ENCODE peak calls at places on chromosome 18, in six cellular contexts. N is H9, D is neuronal stem cell, X is IMR-90, U is H1, Z is mesenchymal stem cell. I is an unnamed sample.

GRCh38 chr18:6557470-6558245 is 142.9 kb upstream of the L3MBTL4 start:
- DNase-seq in N (peak; percentile 75), D (no peak), X (no peak), U (no peak), Z (no peak), I (no peak)

GRCh38 chr18:38576349-38576748 is 1010.8 kb upstream of the CELF4 start:
- DNase-seq in N (no peak), D (no peak), X (no peak), U (no peak), Z (no peak), I (no peak)

GRCh38 chr18:711693-712400 is 583 bp downstream of the ENOSF1 start:
- DNase-seq in N (no peak), D (peak; percentile 24), X (peak; percentile 88), U (peak; percentile 45), Z (peak; percentile 94), I (peak; percentile 74)

GRCh38 chr18:35215026-35215425 is 25.8 kb upstream of the ZNF397 start:
- DNase-seq in N (peak; percentile 45), D (no peak), X (no peak), U (no peak), Z (no peak), I (peak; percentile 75)

GRCh38 chr18:32998285-32998684 is 225.5 kb upstream of the KLHL14 start:
- DNase-seq in N (no peak), D (no peak), X (no peak), U (no peak), Z (no peak), I (peak; percentile 28)

GRCh38 chr18:42274488-42275137 is 319.6 kb downstream of the PIK3C3 start:
- DNase-seq in N (peak; percentile 31), D (no peak), X (peak; percentile 10), U (no peak), Z (peak; percentile 45), I (peak; percentile 70)

GRCh38 chr18:58887613-58887963 is 22.9 kb downstream of the ZNF532 start:
- DNase-seq in N (no peak), D (no peak), X (no peak), U (no peak), Z (peak; percentile 84), I (no peak)

GRCh38 chr18:6205706-6206105 is 209.0 kb downstream of the L3MBTL4 start:
- DNase-seq in N (no peak), D (no peak), X (peak; percentile 80), U (no peak), Z (peak; percentile 9), I (no peak)

GRCh38 chr18:27771571-27771970 is 405.4 kb downstream of the CDH2 start:
- DNase-seq in N (no peak), D (no peak), X (no peak), U (no peak), Z (no peak), I (no peak)

GRCh38 chr18:52348209-52348608 is 8.2 kb downstream of the DCC start:
- DNase-seq in N (peak; percentile 50), D (no peak), X (no peak), U (peak; percentile 64), Z (no peak), I (peak; percentile 74)

GRCh38 chr18:58263055-58263732 is 219.2 kb downstream of the NEDD4L start:
- DNase-seq in N (no peak), D (no peak), X (peak; percentile 24), U (no peak), Z (peak; percentile 60), I (peak; percentile 78)

DNA sequence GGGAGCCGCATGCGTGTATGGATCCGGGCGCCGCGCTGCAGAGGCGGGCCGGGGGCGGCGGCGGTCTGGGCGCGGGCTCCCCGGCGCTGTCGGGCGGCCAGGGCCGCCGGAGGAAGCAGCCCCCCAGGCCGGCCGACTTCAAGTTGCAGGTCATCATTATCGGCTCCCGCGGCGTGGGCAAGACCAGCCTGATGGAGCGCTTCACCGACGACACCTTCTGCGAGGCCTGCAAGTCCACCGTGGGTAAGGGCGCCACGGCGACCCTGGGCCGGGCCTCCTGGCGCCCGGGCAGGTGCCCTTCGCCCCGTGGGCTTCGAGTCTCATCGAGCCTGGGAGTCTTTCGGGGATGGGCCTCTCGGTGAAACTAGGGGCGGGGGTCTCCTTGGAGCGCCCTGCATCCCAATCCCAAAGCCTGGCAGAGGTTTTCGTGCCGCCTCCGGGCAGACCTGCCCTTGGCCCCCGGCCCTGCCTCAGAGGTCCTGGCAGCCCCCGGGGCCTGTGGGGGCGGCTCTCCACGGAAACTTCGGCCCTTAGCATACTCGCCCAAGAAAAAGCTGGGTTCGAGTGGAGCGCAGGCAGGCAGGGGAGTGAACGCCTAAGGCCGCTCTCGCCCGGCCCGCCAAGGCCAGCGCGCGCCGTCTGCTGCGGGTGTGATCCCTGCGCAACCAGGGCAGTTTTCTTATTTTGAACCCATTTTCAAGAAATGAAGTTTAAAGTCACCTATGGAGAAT is 639 bp downstream of the RAB12 start:
- DNase-seq in N (no peak), D (no peak), X (no peak), U (no peak), Z (peak; percentile 10), I (no peak)
- H3K18ac ChIP-seq in N (peak overlapping the region; percentile 21), D (peak overlapping the region; percentile 89), X (peak overlapping the region; percentile 6), U (no peak overlapping the region), Z (no peak overlapping the region), I (peak overlapping the region; percentile 95)

DNA sequence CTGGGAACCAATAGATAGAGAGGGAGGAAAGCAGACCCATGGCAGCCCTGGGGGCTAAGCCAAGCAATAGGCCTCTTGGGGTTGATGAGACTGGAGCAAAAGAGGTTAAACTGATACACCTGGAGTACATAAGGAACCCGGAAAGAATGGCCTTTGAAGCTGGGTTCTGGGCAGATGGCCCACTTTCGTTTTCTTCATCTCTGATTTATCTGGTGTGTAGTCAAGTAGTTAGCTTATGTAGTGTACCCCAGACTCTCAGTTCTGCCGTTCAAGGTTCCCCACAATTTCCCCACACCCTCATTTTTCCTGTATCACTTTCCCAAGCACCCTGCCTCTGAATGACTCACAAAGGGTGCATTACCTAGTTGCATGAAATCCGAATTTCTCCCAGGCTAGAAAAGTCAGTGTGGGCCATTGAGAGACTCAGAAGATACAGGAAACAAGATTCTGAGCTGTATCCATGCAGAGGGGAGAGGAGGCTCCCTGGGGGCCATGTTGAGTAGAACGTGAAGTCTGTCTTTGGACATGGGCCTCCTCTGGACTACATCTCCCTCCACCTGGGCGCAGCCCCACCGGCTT is 235.0 kb downstream of the LOXHD1 start:
- DNase-seq in N (peak; percentile 2), D (no peak), X (no peak), U (no peak), Z (no peak), I (no peak)
- H2BK15ac ChIP-seq in N (no peak overlapping the region), D (no peak overlapping the region), X (no peak overlapping the region), U (no peak overlapping the region), Z (no peak overlapping the region), I (no peak overlapping the region)

DNA sequence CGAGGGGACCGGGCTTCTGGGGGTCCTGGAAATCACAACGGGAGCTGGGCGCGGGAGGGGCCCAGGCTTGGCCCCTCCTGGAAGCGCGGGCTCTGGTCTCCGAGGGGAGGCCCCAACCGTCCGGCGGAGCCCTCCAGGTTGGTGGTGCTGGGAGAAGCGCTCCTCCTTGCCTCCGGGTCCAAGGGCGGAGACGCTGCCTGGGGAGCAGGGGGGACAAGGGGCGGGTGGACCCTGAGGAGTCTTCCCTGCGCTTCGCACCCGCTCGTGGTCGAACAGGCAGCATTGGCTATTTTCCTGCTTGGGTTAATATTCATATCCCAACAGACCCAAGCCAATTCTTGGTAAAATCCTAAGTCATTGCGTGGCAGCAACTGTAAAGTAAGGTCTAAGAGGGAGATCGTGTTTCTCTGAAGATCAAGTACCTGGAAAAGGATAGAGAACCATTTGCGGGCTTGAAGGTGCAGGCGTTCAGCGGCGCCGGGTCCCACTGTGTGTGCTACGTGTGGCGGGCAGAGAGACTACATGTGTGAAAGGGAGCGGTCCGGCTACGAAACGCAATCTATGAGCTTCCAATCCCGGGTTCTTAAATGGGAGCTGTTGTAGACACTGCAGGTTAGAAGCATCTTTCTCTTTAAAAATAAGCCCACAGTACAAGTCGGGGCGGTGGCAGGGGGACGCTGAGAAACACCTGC is 805 bp downstream of the CIDEA start:
- DNase-seq in N (no peak), D (no peak), X (no peak), U (peak; percentile 63), Z (no peak), I (peak; percentile 20)
- H3K9ac ChIP-seq in N (no peak overlapping the region), D (peak overlapping the region; percentile 70), X (no peak overlapping the region), U (no peak overlapping the region), Z (no peak overlapping the region), I (no peak overlapping the region)

GRCh38 chr18:60804412-60804811 is 431.8 kb upstream of the MC4R start:
- DNase-seq in N (peak; percentile 48), D (no peak), X (no peak), U (no peak), Z (no peak), I (no peak)
- H3K18ac ChIP-seq in N (no peak overlapping the region), D (no peak overlapping the region), X (no peak overlapping the region), U (no peak overlapping the region), Z (no peak overlapping the region), I (no peak overlapping the region)

DNA sequence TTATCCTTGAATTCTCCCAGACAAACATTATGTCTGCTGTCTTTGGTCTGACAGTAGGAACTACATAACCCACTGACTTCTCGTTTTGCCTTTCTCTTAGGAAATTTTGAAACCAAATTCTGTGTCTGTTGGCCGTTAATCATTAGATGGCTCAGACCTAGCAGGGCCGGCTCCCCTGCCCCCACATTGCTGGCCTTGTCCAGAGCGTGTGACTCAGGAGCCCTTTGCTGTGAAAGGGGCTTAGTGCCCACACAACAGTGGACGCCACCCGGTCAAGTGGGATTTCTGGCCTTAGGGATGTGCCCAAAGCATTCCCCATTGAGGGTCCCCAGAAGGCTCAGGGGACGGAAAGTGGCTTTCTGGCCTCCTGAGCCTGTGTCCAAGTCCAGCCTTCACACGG is 137.5 kb downstream of the CTIF start:
- DNase-seq in N (no peak), D (no peak), X (no peak), U (no peak), Z (no peak), I (no peak)
- H2BK15ac ChIP-seq in N (no peak overlapping the region), D (peak overlapping the region; percentile 20), X (no peak overlapping the region), U (no peak overlapping the region), Z (no peak overlapping the region), I (no peak overlapping the region)

GRCh38 chr18:72427721-72428120 is 116.4 kb downstream of the CBLN2 start:
- DNase-seq in N (no peak), D (no peak), X (peak; percentile 1), U (no peak), Z (no peak), I (no peak)
- H3K9ac ChIP-seq in N (no peak overlapping the region), D (no peak overlapping the region), X (no peak overlapping the region), U (no peak overlapping the region), Z (no peak overlapping the region), I (no peak overlapping the region)

GRCh38 chr18:76823166-76823539 is 796 bp downstream of the ZNF236 start:
- DNase-seq in N (no peak), D (no peak), X (no peak), U (peak; percentile 49), Z (no peak), I (peak; percentile 36)
- H3K18ac ChIP-seq in N (no peak overlapping the region), D (peak overlapping the region; percentile 99), X (peak overlapping the region; percentile 69), U (peak overlapping the region; percentile 38), Z (peak overlapping the region; percentile 98), I (peak overlapping the region; percentile 99)

DNA sequence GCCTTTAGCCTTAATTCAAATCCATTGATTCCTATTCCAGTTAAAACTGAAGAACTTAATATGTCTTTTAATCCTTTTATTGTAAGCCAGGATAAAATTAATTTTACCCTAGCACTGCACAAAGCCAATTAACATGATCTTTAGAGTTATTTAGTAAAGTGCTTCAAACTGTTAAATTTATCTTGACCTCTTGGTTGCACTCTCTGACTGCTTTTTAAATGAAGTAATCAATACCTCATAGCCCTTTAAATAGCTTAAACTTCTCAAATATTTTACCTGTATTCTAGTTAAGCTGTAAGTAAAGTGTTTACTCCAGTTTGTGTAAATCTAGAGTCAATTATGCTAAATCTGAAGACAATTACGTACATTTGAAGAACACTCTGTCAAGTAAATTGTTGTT is 221.0 kb downstream of the WDR7 start:
- DNase-seq in N (no peak), D (no peak), X (no peak), U (no peak), Z (no peak), I (no peak)
- H2BK15ac ChIP-seq in N (no peak overlapping the region), D (no peak overlapping the region), X (no peak overlapping the region), U (no peak overlapping the region), Z (no peak overlapping the region), I (no peak overlapping the region)

I was measured in mesendoderm.